ENCODE peak calls at places on chromosomes 3 and 15, in five cellular contexts. X is K562, G is HCT116, R is GM12878, I is HepG2. W is an unnamed sample.
A peak's percentile ranks its signal among the peaks of the same experiment; 100 is the strongest.

GRCh38 chr15:96334017-96334704 is 3.7 kb downstream of the NR2F2 start:
- DNase-seq in X (peak; percentile 26), G (no peak), R (no peak), I (no peak), W (peak; percentile 48)

GRCh38 chr15:76285241-76285825 is 25.9 kb downstream of the ETFA start:
- DNase-seq in X (no peak), G (no peak), R (no peak), I (peak; percentile 4), W (no peak)

GRCh38 chr3:116517308-116517707 is 72.0 kb upstream of the LSAMP start:
- DNase-seq in X (peak; percentile 0), G (no peak), R (no peak), I (no peak), W (no peak)

GRCh38 chr3:123949606-123950005 is 11.4 kb downstream of the CCDC14 start:
- DNase-seq in X (no peak), G (no peak), R (no peak), I (no peak), W (no peak)

GRCh38 chr15:62068071-62068786 is 1.5 kb downstream of the C2CD4A start:
- DNase-seq in X (peak; percentile 57), G (no peak), R (no peak), I (peak; percentile 25), W (no peak)

GRCh38 chr3:19074257-19074938 is 73.9 kb upstream of the KCNH8 start:
- DNase-seq in X (no peak), G (no peak), R (no peak), I (no peak), W (no peak)

GRCh38 chr3:82114589-82114988 is 353.1 kb upstream of the GBE1 start:
- DNase-seq in X (no peak), G (no peak), R (no peak), I (no peak), W (no peak)

GRCh38 chr3:33578325-33579180 is 138.3 kb upstream of the UBP1 start:
- DNase-seq in X (no peak), G (no peak), R (no peak), I (peak; percentile 83), W (no peak)

GRCh38 chr15:70508561-70509281 is 254.6 kb downstream of the UACA start:
- DNase-seq in X (no peak), G (no peak), R (no peak), I (peak; percentile 7), W (no peak)

GRCh38 chr3:141231923-141232861 is 567 bp downstream of the PXYLP1 start:
- DNase-seq in X (peak; percentile 27), G (no peak), R (no peak), I (no peak), W (peak; percentile 64)

GRCh38 chr3:56919137-56919796 is 117.5 kb upstream of the ARHGEF3 start:
- DNase-seq in X (no peak), G (no peak), R (no peak), I (no peak), W (no peak)

GRCh38 chr3:183381179-183381578 is 47.2 kb downstream of the MCF2L2 start:
- DNase-seq in X (no peak), G (no peak), R (no peak), I (no peak), W (peak; percentile 35)

GRCh38 chr3:107579372-107579771 is 56.6 kb downstream of the BBX start:
- DNase-seq in X (no peak), G (no peak), R (no peak), I (no peak), W (no peak)
- TF ChIP-seq JUND in X (no peak), G (no peak), R (no peak), I (no peak), W (no peak)

GRCh38 chr15:58875343-58875742 is 58.1 kb downstream of the SLTM start:
- DNase-seq in X (no peak), G (no peak), R (no peak), I (no peak), W (peak; percentile 36)

GRCh38 chr15:58876306-58876705 is 57.2 kb downstream of the SLTM start:
- DNase-seq in X (no peak), G (no peak), R (no peak), I (no peak), W (no peak)

GRCh38 chr15:58882243-58882642 is 51.2 kb downstream of the SLTM start:
- DNase-seq in X (no peak), G (no peak), R (no peak), I (no peak), W (no peak)

GRCh38 chr15:58880320-58880719 is 53.2 kb downstream of the SLTM start:
- DNase-seq in X (no peak), G (no peak), R (peak; percentile 13), I (no peak), W (no peak)

DNA sequence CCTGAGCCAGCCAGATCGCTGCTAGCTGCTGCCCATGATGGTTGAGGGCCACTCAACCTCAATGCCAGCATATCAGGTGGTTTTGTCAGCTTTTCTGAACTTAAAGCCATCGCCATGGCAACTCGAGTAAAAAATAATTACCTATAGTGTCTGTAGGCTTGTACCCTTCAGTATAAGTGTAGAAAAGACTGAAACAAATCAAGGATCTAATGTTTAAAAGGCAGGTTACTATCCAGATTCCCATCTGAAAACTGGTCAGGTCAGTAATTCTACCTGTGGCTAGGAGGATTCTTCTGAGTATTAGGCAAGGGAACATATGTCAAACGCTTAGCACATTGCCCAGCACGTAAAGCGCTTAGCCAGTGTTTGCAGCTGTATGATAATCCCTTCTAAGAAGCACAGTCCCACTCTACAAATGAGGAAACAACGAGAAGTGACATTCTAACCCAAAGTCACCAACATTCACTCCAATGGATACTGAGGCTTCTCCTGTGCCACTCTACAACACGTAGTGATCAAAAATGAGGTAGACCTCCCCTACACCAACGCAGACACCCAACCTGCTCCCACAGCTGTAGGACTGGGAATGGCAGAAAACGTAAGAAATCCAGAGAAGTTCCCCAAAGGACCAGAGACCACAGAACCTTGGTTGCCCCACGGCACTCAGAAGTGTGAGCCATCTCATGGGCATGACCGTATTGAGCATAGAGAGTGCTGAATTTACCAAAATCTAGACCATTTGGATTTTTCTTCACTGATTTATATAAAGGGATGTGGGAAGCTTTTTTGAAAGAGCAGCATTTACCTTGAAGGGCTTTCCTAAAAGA is 55.3 kb downstream of the SLTM start:
- DNase-seq in X (no peak), G (no peak), R (no peak), I (no peak), W (peak; percentile 31)
- TF ChIP-seq JUND in X (no peak), G (no peak), R (no peak), I (no peak), W (no peak)

DNA sequence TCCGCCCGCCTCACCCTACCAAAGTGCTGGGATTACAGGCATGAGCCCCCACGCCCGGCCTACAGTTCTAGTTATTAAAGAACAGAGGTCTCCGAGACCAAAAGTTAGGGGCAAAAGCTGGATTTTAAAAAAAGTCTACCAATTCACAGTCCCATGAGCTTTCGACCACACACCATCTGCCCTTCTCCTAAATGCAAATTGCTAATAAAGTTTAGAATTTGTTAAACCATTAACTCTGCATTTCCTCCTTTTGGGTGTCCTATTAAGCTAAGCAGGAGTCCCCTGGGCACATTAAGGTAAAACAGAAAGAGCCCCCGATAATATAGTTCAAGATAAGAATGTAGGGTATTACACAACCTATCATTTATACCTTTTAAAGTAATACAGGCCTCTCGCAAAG is 322.7 kb downstream of the FOXP1 start:
- DNase-seq in X (no peak), G (no peak), R (no peak), I (no peak), W (no peak)
- TF ChIP-seq JUND in X (no peak), G (no peak), R (no peak), I (no peak), W (no peak)

GRCh38 chr3:15345608-15346137 is 13.3 kb upstream of the SH3BP5 start:
- DNase-seq in X (peak; percentile 53), G (no peak), R (peak; percentile 86), I (no peak), W (no peak)
- TF ChIP-seq JUND in X (no peak), G (no peak), R (no peak), I (no peak), W (no peak)

GRCh38 chr15:81098884-81099601 is 35.0 kb upstream of the CFAP161 start:
- DNase-seq in X (peak; percentile 93), G (no peak), R (no peak), I (no peak), W (no peak)
- TF ChIP-seq JUND in X (peak; percentile 56), G (no peak), R (no peak), I (no peak), W (no peak)

DNA sequence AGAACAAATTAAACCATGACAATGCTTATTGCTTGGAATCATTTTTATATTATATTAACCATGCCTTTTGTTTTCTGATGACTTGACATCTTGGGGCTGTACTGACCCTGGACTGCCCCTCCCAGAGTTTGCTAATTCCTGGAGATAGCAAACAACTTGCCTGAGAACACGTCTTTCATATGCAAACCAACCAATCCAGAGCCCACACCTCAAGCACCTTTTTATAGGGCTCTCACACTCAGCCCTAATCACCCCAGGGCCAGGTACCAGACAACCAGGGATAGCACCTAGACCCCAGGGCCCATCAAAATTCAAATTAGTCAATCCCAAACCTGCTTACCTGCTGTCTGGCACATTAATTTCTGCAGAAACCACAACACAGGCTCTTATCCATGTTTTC is 36.9 kb downstream of the MRPS11 start:
- DNase-seq in X (no peak), G (no peak), R (no peak), I (no peak), W (no peak)
- TF ChIP-seq JUND in X (no peak), G (no peak), R (no peak), I (no peak), W (no peak)

DNA sequence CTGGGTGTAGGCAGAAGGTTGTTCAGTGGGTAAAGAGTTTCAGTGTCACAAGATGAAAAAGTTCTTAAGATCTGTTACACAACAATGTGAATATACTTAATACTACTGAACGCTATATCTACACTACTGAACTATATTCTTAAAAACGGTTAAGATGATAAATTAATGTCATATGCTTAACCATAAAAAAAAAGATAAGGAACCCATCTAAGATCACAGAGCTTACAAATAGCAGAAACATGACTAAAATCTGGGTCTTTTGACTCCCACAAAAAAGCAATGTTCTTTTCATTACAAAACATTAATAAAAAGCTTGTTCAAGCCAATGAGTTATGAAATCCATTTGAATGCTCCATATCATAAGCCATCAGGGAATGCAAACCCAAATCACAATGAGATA is 34.4 kb downstream of the UBR1 start:
- DNase-seq in X (no peak), G (no peak), R (no peak), I (no peak), W (no peak)
- TF ChIP-seq JUND in X (no peak), G (no peak), R (no peak), I (no peak), W (no peak)

DNA sequence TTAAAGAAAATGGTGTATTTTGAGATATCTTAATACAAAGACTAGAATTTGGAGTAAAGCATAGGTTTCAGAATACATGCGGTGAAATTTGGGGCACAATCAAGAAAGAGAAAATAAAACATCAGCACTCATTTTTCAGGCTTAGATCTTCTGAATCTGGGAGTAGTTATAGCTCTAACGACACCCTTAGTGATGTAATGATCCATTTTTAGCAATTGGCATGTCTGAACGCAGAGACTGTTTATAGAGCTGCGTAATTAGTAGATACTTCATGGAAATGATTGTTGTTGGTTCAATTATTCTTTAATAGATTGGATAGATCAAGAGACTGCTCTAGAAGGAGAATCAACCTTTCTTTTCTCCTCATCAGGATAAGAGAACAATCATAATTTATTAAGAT is 47.5 kb upstream of the SNRK start:
- DNase-seq in X (no peak), G (no peak), R (no peak), I (no peak), W (no peak)
- TF ChIP-seq JUND in X (no peak), G (no peak), R (no peak), I (no peak), W (no peak)

W was measured in T47D.